ENCODE peak calls at places on chromosomes 12 and 14, in four cellular contexts. V is HS-27A, M is HTR-8/SVneo, X is nephron progenitor cell. I is an unnamed sample.
A peak's percentile ranks its signal among the peaks of the same experiment; 100 is the strongest.

GRCh38 chr12:124185970-124186686 is 108.8 kb upstream of the RFLNA start:
- DNase-seq in X (no peak), V (no peak), M (no peak), I (no peak)

GRCh38 chr12:5276327-5276880 is 155.5 kb upstream of the NTF3 start:
- DNase-seq in M (no peak), X (no peak), V (no peak), I (no peak)

GRCh38 chr14:100149789-100150611 is 9.4 kb downstream of the DEGS2 start:
- DNase-seq in V (no peak), M (no peak), X (no peak), I (no peak)

GRCh38 chr14:74429221-74429691 is 3.2 kb upstream of the SYNDIG1L start:
- DNase-seq in V (no peak), X (no peak), M (no peak), I (no peak)

GRCh38 chr14:32201816-32202467 is at the start of gene RNU6-7:
- DNase-seq in V (no peak), X (peak; percentile 56), M (no peak), I (peak; percentile 70)

GRCh38 chr12:131074221-131075083 is 120.7 kb downstream of the ADGRD1 start:
- DNase-seq in V (no peak), X (no peak), M (no peak), I (peak; percentile 72)

GRCh38 chr12:123916729-123917128 is 55.9 kb downstream of the CCDC92 start:
- DNase-seq in X (no peak), M (no peak), V (no peak), I (no peak)

GRCh38 chr12:53518381-53518780 is 11.1 kb upstream of the NPFF start:
- DNase-seq in X (no peak), M (no peak), V (no peak), I (no peak)

GRCh38 chr14:95460647-95461478 is 55.6 kb downstream of the SYNE3 start:
- DNase-seq in V (no peak), X (peak; percentile 25), M (peak; percentile 70), I (peak; percentile 88)

GRCh38 chr12:62860501-62861156 is 74.3 kb downstream of the PPM1H start:
- DNase-seq in M (no peak), X (no peak), V (no peak), I (no peak)

GRCh38 chr14:35535794-35536112 is 1.8 kb downstream of the INSM2 start:
- DNase-seq in M (no peak), V (no peak), X (no peak), I (no peak)

GRCh38 chr14:38208825-38209562 is 1.3 kb downstream of the SSTR1 start:
- DNase-seq in M (peak; percentile 28), V (no peak), X (peak; percentile 68), I (no peak)

GRCh38 chr12:19131020-19131431 is 1.5 kb downstream of the PLEKHA5 start:
- DNase-seq in X (peak; percentile 10), V (no peak), M (peak; percentile 14), I (no peak)

GRCh38 chr14:96592591-96593388 is 90.6 kb downstream of the PAPOLA start:
- DNase-seq in V (no peak), X (peak; percentile 67), M (no peak), I (peak; percentile 59)

GRCh38 chr14:75497191-75497590 is 25.1 kb upstream of the BATF start:
- DNase-seq in M (no peak), V (no peak), X (no peak), I (no peak)

GRCh38 chr12:130162267-130162666 is at the start of gene FZD10:
- DNase-seq in M (no peak), X (peak; percentile 94), V (no peak), I (no peak)

GRCh38 chr14:71465316-71465715 is 466.9 kb upstream of the RGS6 start:
- DNase-seq in M (no peak), V (no peak), X (no peak), I (no peak)

GRCh38 chr12:57694459-57695019 is 607 bp downstream of the OS9 start:
- DNase-seq in X (peak; percentile 53), V (no peak), M (peak; percentile 15), I (no peak)

GRCh38 chr12:107287436-107288413 is 194.4 kb upstream of the CRY1 start:
- DNase-seq in X (no peak), V (no peak), M (no peak), I (no peak)

GRCh38 chr12:130815028-130815741 is 23.9 kb downstream of the STX2 start:
- DNase-seq in M (no peak), V (no peak), X (no peak), I (no peak)

GRCh38 chr12:71556881-71557280 is 106.8 kb downstream of the ZFC3H1 start:
- DNase-seq in X (no peak), M (peak; percentile 78), V (peak; percentile 94), I (no peak)